ENCODE peak calls at places on chromosomes 3 and 15, in four cellular contexts. Z is H9; Y is CD4-positive, alpha-beta T cell; E is brain microvascular endothelial cell. F is an unnamed sample.

GRCh38 chr15:60649845-60650548 is 171.1 kb upstream of the ICE2 start:
- DNase-seq in Z (no peak), Y (peak), E (no peak), F (no peak)

GRCh38 chr3:104176706-104177105 is 1190.0 kb upstream of the ALCAM start:
- DNase-seq in Z (no peak), Y (no peak), E (no peak), F (no peak)

GRCh38 chr3:112376996-112377395 is 44.0 kb downstream of the CD200 start:
- DNase-seq in Z (no peak), Y (no peak), E (peak), F (no peak)

GRCh38 chr3:4736284-4736861 is 242.9 kb upstream of the BHLHE40 start:
- DNase-seq in Z (no peak), Y (no peak), E (no peak), F (peak)

GRCh38 chr15:74264081-74264501 is 28.0 kb downstream of the CCDC33 start:
- DNase-seq in Z (no peak), Y (no peak), E (no peak), F (no peak)

GRCh38 chr3:42013652-42014442 is 51.9 kb upstream of the ULK4 start:
- DNase-seq in Z (no peak), Y (peak), E (no peak), F (no peak)

GRCh38 chr3:59818033-59818936 is 768.5 kb upstream of the CFAP20DC start:
- DNase-seq in Z (no peak), Y (no peak), E (peak), F (peak)

GRCh38 chr15:51229907-51230328 is 108.5 kb downstream of the CYP19A1 start:
- DNase-seq in Z (no peak), Y (no peak), E (no peak), F (peak)

GRCh38 chr3:185724761-185725160 is 100.1 kb downstream of the IGF2BP2 start:
- DNase-seq in Z (no peak), Y (no peak), E (peak), F (no peak)

GRCh38 chr15:31252386-31252785 is 74.2 kb upstream of the KLF13 start:
- DNase-seq in Z (no peak), Y (no peak), E (peak), F (no peak)

GRCh38 chr3:37554364-37554763 is 307.3 kb upstream of the CTDSPL start:
- DNase-seq in Z (peak), Y (no peak), E (no peak), F (no peak)

GRCh38 chr15:70089692-70089971 is 8.1 kb downstream of the TLE3 start:
- DNase-seq in Z (no peak), Y (no peak), E (no peak), F (no peak)

GRCh38 chr3:181719298-181719859 is 7.7 kb downstream of the SOX2 start:
- DNase-seq in Z (no peak), Y (no peak), E (no peak), F (no peak)

GRCh38 chr3:46098319-46098761 is 71.1 kb upstream of the XCR1 start:
- DNase-seq in Z (no peak), Y (no peak), E (peak), F (no peak)

GRCh38 chr3:195699148-195699771 is 21.5 kb upstream of the MUC20 start:
- DNase-seq in Z (no peak), Y (no peak), E (no peak), F (no peak)

GRCh38 chr3:15324335-15324734 is 8.1 kb downstream of the SH3BP5 start:
- DNase-seq in Z (no peak), Y (no peak), E (peak), F (no peak)

DNA sequence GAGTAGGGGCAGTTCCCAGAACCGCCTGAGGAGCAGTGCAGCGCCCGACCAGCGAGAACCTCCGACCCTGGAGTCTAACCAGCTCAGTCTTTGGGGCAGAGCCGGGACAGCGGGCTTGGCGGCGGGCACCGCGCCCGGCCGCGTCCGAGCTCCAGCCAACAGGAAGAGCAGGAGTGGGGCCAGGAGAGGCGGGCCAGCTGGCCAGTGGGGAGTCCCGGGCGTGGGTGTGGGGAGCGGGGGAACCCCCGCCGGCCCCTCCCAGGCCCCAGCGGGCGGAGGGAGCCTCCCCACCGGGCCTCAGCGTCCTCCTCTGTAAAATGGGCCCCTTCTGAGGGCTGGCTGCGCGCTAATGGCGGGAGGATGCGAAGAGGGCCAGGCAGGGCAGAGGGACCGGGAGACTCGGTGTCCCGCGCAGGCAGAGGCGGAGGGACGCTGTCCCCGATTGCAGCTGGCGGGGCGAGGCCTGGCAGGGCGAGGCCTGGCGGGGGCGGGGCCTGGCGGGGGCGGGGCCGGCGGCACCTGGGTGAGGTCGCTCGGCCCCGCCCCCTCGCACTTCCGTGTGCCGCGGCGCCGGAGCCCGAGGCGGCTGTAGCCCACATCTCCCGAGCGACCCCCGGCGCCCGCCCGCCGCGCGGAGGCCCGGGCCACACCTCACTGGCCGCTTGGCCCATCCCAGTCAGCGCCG is at the start of gene PRKCD:
- DNase-seq in Z (peak), Y (peak), E (peak), F (peak)
- TF ChIP-seq CTCF in Z (peak), Y (peak), E (peak), F (no peak)

DNA sequence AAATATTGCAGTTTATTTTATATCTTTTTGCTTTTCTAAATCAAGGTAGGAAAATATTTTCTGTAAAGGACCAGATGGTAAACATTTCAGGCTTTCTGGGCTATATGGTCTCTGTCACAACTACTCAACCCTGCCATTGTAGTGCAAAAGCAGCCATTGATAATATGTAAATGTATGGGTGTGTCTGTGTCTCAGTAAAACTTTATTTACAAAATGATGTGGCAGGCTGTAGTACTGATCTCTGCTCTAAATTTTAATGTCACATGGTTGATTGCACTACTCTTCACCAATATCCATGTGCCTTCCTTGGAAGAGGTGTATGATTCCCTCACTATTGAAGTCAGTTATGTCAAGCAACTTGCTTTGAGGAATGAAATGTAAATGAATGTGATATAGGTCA is 175.0 kb downstream of the GOLIM4 start:
- DNase-seq in Z (no peak), Y (no peak), E (no peak), F (no peak)
- H3K27ac ChIP-seq in Z (no peak), Y (no peak), E (no peak), F (no peak)

GRCh38 chr3:47664519-47664918 is 85.9 kb upstream of the CSPG5 start:
- DNase-seq in Z (no peak), Y (no peak), E (no peak), F (no peak)
- TF ChIP-seq CTCF in Z (peak), Y (no peak), E (peak), F (no peak)

DNA sequence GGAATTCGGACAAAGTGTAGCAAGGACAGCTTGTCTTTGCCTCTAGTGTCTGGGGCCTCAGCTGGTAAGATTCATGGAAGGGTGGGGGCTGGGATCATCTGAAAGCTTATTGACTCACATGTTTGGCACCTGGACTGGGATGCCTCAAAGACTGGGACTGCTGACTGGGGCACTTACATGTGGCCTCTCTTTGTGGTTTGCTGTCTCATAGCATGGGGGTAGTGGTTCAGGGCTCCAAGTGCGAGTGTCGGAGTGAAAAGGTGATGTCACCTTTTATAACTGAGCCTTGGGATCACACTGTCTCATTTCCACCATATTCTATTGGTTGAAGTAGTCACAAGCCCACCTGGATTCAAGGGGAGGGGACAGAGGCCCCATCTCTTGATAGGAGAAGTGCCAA is 6.8 kb downstream of the MFSD1 start:
- DNase-seq in Z (no peak), Y (no peak), E (peak), F (peak)
- H3K27ac ChIP-seq in Z (no peak), Y (no peak), E (no peak), F (no peak)

GRCh38 chr3:66138336-66139234 is 82.2 kb upstream of the SLC25A26 start:
- DNase-seq in Z (peak), Y (no peak), E (peak), F (peak)
- TF ChIP-seq CTCF in Z (peak), Y (peak), E (peak), F (peak)

DNA sequence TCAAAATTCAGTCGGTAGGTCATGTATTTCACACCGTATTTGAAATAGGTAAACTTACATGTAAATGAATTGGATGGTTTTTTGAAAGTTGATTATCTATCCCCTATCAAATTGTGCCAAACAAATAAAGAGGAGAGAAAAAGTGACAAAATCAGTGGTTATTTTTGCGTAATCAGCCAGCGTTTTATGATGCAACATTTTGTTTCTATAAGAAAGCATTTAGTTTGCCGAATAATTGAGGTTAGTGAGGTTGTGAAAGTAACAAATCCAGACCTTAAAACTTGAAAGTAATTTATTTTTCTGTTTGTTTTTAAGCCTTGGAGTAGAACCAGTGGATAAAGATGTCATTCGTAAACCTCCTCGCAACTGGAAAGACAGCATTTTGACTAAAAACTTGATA is 29.3 kb downstream of the ASTE1 start:
- DNase-seq in Z (no peak), Y (no peak), E (no peak), F (no peak)
- H3K27ac ChIP-seq in Z (no peak), Y (no peak), E (no peak), F (no peak)

GRCh38 chr3:178155521-178155920 is 380.7 kb upstream of the KCNMB2 start:
- DNase-seq in Z (no peak), Y (no peak), E (no peak), F (no peak)
- TF ChIP-seq CTCF in Z (peak), Y (no peak), E (peak), F (no peak)

DNA sequence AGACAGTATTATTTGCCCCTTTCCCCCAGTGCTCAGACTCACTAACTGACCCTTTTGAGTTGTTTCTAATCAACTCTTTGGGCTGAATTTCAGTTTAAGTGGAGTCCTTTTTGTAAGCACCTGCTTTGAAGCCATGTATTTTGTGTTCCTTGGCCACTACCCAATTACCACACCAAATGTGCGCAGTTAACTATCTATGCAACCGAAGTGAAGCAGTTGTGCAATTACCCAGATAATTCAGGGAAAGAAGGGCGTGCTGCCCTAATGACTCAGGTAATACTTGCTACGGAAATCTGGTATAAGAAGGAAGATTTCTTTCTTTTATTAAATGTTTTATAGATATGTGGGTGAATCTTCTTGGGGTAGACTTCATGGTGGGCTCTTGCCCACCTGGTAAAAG is 371.9 kb upstream of the TBL1XR1 start:
- DNase-seq in Z (no peak), Y (no peak), E (no peak), F (no peak)
- H3K27ac ChIP-seq in Z (no peak), Y (no peak), E (no peak), F (no peak)